ENCODE peak calls at places on chromosomes 12 and 14, in six cellular contexts. V, F, J, W, B and Q are unnamed samples.

GRCh38 chr12:52708010-52708409 is 4.7 kb upstream of the KRT77 start:
- DNase-seq in W (no peak), B (no peak), J (no peak), V (no peak), F (no peak), Q (no peak)

GRCh38 chr12:101076940-101077351 is 133.1 kb downstream of the SLC5A8 start:
- DNase-seq in W (peak; percentile 10), V (no peak), J (peak; percentile 34), F (peak; percentile 19), B (no peak), Q (peak; percentile 41)

GRCh38 chr14:60838601-60839000 is 104.0 kb downstream of the MNAT1 start:
- DNase-seq in V (no peak), J (no peak), W (no peak), F (no peak), B (no peak), Q (no peak)

GRCh38 chr12:108649668-108650067 is 16.0 kb upstream of the SELPLG start:
- DNase-seq in W (peak; percentile 91), V (no peak), F (peak; percentile 72), B (no peak), J (peak; percentile 87), Q (peak; percentile 42)

GRCh38 chr14:24339284-24340151 is at the start of gene RIPK3:
- DNase-seq in V (no peak), J (no peak), F (no peak), B (no peak), W (no peak), Q (no peak)

GRCh38 chr12:52895726-52896189 is 9.1 kb downstream of the KRT8 start:
- DNase-seq in J (no peak), B (no peak), V (no peak), F (no peak), W (no peak), Q (no peak)

GRCh38 chr12:127162902-127163301 is 1104.1 kb upstream of the TMEM132C start:
- DNase-seq in J (peak; percentile 43), W (peak; percentile 89), F (peak; percentile 93), V (no peak), B (no peak), Q (no peak)

GRCh38 chr12:12784911-12785814 is at the start of gene APOLD1:
- DNase-seq in B (no peak), V (no peak), F (no peak), W (peak; percentile 20), J (peak; percentile 34), Q (no peak)

GRCh38 chr14:72679591-72680151 is 214.2 kb downstream of the DPF3 start:
- DNase-seq in J (no peak), F (no peak), B (no peak), V (no peak), W (no peak), Q (no peak)

GRCh38 chr12:61536525-61536924 is 723.7 kb upstream of the USP15 start:
- DNase-seq in W (no peak), J (no peak), V (no peak), B (no peak), F (peak; percentile 21), Q (no peak)

GRCh38 chr14:102508774-102509743 is 517 bp downstream of the ANKRD9 start:
- DNase-seq in V (peak; percentile 35), F (peak; percentile 79), B (no peak), W (peak; percentile 48), J (peak; percentile 53), Q (no peak)

GRCh38 chr14:93891756-93892504 is 35.2 kb upstream of the FAM181A start:
- DNase-seq in V (no peak), B (peak; percentile 25), W (no peak), F (no peak), J (no peak), Q (no peak)

GRCh38 chr12:92502417-92503028 is 200.3 kb upstream of the PLEKHG7 start:
- DNase-seq in V (no peak), J (peak; percentile 11), B (no peak), W (peak; percentile 7), F (no peak), Q (no peak)

GRCh38 chr12:79690606-79691298 is at the start of gene PAWR:
- DNase-seq in F (peak; percentile 82), V (peak; percentile 21), J (peak; percentile 69), B (no peak), W (peak; percentile 46), Q (no peak)

GRCh38 chr12:67161322-67161918 is 107.7 kb upstream of the CAND1 start:
- DNase-seq in J (peak; percentile 50), B (no peak), V (no peak), F (peak; percentile 47), W (peak; percentile 53), Q (no peak)

GRCh38 chr14:75381642-75382041 is 46.2 kb upstream of the JDP2 start:
- DNase-seq in F (no peak), W (no peak), B (no peak), V (no peak), J (no peak), Q (no peak)

GRCh38 chr12:89874146-89874545 is 165.5 kb upstream of the ATP2B1 start:
- DNase-seq in F (no peak), V (peak; percentile 14), J (no peak), B (no peak), W (no peak), Q (no peak)

GRCh38 chr12:20028033-20028432 is 340.3 kb upstream of the PDE3A start:
- DNase-seq in W (no peak), F (no peak), V (no peak), B (no peak), J (no peak), Q (no peak)

GRCh38 chr12:52838871-52839446 is 4.8 kb upstream of the KRT79 start:
- DNase-seq in W (no peak), J (no peak), B (no peak), F (no peak), V (no peak), Q (no peak)

GRCh38 chr12:111406474-111407370 is 999 bp downstream of the SH2B3 start:
- DNase-seq in V (no peak), B (no peak), W (no peak), J (no peak), F (peak; percentile 37), Q (no peak)

GRCh38 chr12:38555620-38556596 is 239.3 kb downstream of the ALG10B start:
- DNase-seq in F (no peak), W (peak; percentile 24), B (no peak), V (no peak), J (no peak), Q (no peak)

GRCh38 chr12:27515671-27516070 is 8.3 kb upstream of the PPFIBP1 start:
- DNase-seq in J (no peak), F (no peak), V (no peak), W (no peak), B (no peak), Q (peak; percentile 97)

DNA sequence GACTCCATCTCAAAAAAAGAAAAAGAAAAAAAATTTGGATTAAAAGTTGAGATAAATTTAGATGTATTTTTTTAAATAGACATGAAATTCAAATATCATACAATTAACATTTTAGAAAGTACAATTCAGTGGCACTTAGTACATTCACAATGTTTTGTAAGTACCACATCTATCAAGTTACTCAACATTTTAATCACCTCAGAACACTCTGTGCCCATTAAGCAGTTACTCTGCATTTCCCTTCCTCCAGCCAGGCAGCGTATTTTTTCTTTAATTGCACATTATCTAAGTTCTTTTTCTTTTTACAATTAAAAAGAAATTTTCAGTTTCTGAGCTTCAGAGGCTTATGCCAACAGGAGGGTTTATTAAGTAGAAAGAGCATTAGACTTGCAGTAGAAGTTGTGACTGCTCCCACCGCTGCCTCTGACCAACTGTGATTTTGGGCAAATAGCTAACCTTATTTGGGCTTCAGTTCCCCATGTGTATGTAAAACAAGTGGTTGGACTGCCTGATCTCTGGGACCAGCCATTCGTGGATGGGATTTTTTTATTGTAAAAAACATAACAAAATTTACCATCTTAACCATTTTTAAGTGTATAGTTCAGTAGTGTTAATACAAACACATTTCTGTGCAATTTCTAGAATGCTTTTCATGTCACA is 65.7 kb downstream of the WNK1 start:
- DNase-seq in J (no peak), F (no peak), B (no peak), V (no peak), W (no peak), Q (no peak)
- H3K4me3 ChIP-seq in J (no peak overlapping the region), F (no peak overlapping the region), B (no peak overlapping the region), V (no peak overlapping the region), W (no peak overlapping the region), Q (no peak overlapping the region)

DNA sequence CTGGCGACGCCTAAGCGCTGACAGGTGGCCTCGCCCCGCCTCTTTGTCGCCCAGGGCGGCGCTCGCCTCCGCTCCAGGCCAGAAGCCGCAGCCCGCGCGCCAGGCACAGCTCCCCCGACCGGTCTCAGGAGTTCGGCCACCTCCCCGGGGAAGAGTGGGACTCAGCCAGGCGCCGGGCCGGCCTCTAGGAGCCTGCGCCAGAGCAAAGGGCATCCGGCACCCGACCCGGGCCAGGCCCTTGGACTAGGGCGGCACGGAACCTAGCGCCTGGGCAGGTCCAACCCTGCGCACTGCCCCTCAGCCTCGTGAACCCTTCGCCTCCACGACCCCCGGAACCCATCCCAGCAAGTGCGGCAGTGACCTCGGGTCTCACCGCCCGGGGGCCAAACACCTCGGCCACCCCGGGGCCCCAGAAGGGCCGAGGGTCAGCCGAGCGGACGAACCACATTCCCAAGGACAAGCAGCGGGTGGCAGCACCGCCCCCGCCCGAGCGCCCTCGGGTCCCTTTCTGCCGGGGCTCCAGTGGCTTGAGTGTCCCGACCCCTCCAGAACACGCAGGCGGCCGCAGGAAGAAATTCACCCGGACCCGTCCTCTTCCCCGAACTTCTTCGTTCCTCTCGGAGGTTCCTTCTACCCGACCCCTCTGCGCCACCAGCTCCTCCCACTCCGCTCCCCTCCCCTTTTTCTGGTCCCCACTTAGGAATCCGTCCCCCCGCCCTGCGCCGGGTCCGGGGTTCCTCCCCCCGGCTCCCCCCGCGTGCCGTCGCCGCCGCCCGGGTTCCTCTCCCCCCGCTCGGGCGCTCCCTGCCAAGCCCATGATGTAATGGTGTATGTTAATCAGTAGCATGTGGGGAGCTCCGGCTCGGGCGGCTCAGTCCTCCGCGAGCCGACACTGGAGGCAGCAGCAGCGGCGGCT is 1.4 kb upstream of the SAMD4A start:
- DNase-seq in B (no peak), F (peak; percentile 97), W (peak; percentile 81), J (peak; percentile 87), V (peak; percentile 93), Q (no peak)
- TF ChIP-seq CTCF in B (no peak), F (no peak), W (no peak), J (peak; percentile 2), V (peak; percentile 17), Q (no peak)

GRCh38 chr14:20781805-20782204 is 737 bp downstream of the RNASE6 start:
- DNase-seq in V (no peak), W (no peak), J (no peak), F (no peak), B (no peak), Q (no peak)
- H3K4me3 ChIP-seq in V (no peak overlapping the region), W (no peak overlapping the region), J (no peak overlapping the region), F (no peak overlapping the region), B (no peak overlapping the region), Q (no peak overlapping the region)

DNA sequence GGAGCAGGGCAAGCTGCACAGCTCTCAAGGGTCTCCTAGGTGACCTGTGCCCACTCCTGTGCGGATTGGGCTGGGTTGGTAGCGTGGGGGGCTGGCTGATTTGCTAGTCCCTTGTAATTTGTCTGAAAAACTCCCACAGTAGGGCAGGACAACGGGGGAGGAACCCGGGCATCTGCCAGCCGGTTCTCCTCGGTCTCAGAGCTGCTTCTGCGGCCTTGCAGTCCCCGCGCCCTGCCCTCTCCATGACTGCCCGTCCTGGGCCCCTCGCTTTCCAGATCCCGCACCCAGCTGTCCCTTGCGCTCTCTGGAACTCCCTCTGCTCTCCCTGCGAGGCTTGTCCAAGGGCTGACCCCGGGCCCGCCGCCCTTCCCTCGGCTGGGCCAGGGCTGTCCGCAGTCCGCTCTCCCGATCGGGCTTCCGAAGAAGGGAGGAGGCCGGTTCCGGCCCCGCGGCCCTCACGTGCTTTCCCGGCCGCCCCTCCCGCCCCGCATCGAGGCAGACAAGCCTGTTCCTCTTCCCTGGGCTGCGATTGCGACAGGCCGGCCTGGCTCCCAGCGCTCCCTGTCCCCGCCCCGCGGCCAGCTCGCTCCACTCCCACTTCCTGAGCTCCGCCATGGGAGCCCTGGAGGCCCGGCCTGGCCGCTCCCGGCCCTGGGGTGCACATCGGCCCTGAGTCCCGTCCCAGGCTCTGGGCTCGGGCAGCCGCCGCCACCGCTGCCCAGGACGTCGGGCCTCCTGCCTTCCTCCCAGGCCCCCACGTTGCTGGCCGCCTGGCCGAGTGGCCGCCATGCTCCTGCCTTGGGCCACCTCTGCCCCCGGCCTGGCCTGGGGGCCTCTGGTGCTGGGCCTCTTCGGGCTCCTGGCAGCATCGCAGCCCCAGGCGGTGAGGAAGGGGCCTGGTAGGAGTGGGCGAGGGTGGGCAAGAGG is at the start of gene LTBR:
- DNase-seq in W (peak; percentile 89), B (no peak), F (peak; percentile 99), J (peak; percentile 96), V (peak; percentile 94), Q (no peak)
- TF ChIP-seq CTCF in W (no peak), B (peak; percentile 11), F (no peak), J (no peak), V (peak; percentile 31), Q (no peak)